ENCODE peak calls at places on chromosomes 13 and 19, in nine cellular contexts. E, Z, S, I, J, X, M, K and T are unnamed samples.
A peak's percentile ranks its signal among the peaks of the same experiment; 100 is the strongest.

GRCh38 chr19:2246801-2247361 is 2.2 kb upstream of the AMH start:
- DNase-seq in E (no peak), S (no peak), J (no peak), I (no peak), K (no peak), X (no peak), Z (peak; percentile 53), M (no peak), T (no peak)

GRCh38 chr13:97295279-97296182 is 73.4 kb downstream of the MBNL2 start:
- DNase-seq in X (no peak), M (no peak), E (no peak), S (no peak), K (peak; percentile 24), I (no peak), Z (peak; percentile 74), J (no peak), T (no peak)

GRCh38 chr13:112973577-112973951 is 4.5 kb downstream of the MCF2L start:
- DNase-seq in J (no peak), K (no peak), S (no peak), X (no peak), I (no peak), E (no peak), Z (no peak), M (no peak), T (no peak)

GRCh38 chr13:109163052-109163413 is 533.6 kb downstream of the MYO16 start:
- DNase-seq in X (no peak), S (no peak), Z (peak; percentile 30), K (no peak), I (no peak), J (no peak), M (no peak), E (no peak), T (no peak)

GRCh38 chr19:1864480-1865171 is 1.2 kb upstream of the KLF16 start:
- DNase-seq in M (peak; percentile 46), Z (peak; percentile 81), S (peak; percentile 70), J (peak; percentile 89), I (peak; percentile 91), K (peak; percentile 87), E (peak; percentile 87), X (no peak), T (no peak)

GRCh38 chr13:29763426-29764180 is 86.8 kb downstream of the UBL3 start:
- DNase-seq in E (no peak), M (no peak), I (no peak), X (no peak), J (no peak), Z (no peak), S (no peak), K (no peak), T (no peak)

GRCh38 chr19:30882411-30883005 is 466.7 kb downstream of the TSHZ3 start:
- DNase-seq in Z (no peak), M (no peak), S (no peak), K (no peak), J (no peak), X (no peak), I (peak; percentile 31), E (no peak), T (no peak)

GRCh38 chr13:67735651-67736050 is 505.5 kb upstream of the PCDH9 start:
- DNase-seq in J (no peak), X (no peak), K (no peak), S (no peak), M (no peak), E (no peak), I (no peak), Z (no peak), T (no peak)

GRCh38 chr13:105363747-105364177 is 1171.7 kb downstream of the EFNB2 start:
- DNase-seq in J (no peak), M (no peak), Z (no peak), S (no peak), X (no peak), I (peak; percentile 20), E (no peak), K (no peak), T (no peak)

GRCh38 chr19:18637644-18638630 is 1.1 kb downstream of the KLHL26 start:
- DNase-seq in I (no peak), J (peak; percentile 56), S (no peak), X (no peak), E (no peak), Z (no peak), M (no peak), K (no peak), T (no peak)

GRCh38 chr13:30241537-30241936 is 65.8 kb downstream of the KATNAL1 start:
- DNase-seq in J (no peak), I (no peak), K (no peak), X (no peak), S (no peak), Z (no peak), M (no peak), E (peak; percentile 25), T (peak; percentile 60)

GRCh38 chr19:15291089-15291488 is 41.2 kb downstream of the BRD4 start:
- DNase-seq in M (no peak), X (no peak), K (peak; percentile 42), E (no peak), J (no peak), I (no peak), Z (peak; percentile 77), S (no peak), T (no peak)

GRCh38 chr13:20512042-20512683 is 13.5 kb downstream of the CRYL1 start:
- DNase-seq in Z (no peak), M (no peak), E (no peak), S (no peak), J (no peak), K (no peak), I (peak; percentile 43), X (no peak), T (no peak)

GRCh38 chr13:104105418-104106355 is 1039.5 kb upstream of the SLC10A2 start:
- DNase-seq in K (no peak), M (no peak), I (no peak), X (no peak), S (no peak), Z (no peak), J (no peak), E (no peak), T (no peak)

GRCh38 chr13:108276060-108276459 is 6.5 kb downstream of the TNFSF13B start:
- DNase-seq in M (no peak), Z (no peak), S (no peak), K (no peak), E (no peak), I (no peak), J (no peak), X (no peak), T (no peak)

GRCh38 chr19:46015961-46016425 is 6.9 kb downstream of the PGLYRP1 start:
- DNase-seq in I (peak; percentile 68), E (peak; percentile 34), X (peak; percentile 23), M (peak; percentile 24), K (no peak), J (no peak), Z (peak; percentile 30), S (peak; percentile 68), T (no peak)